ENCODE peak calls at places on chromosomes 2 and 18, in four cellular contexts. S is AG04450, W is IMR-90, I is lower lobe of right lung. Q is an unnamed sample.

GRCh38 chr2:227853765-227854271 is 17.6 kb upstream of the DAW1 start:
- DNase-seq in S (no peak), W (peak), I (no peak), Q (peak)

GRCh38 chr2:187504312-187504921 is 49.8 kb downstream of the TFPI start:
- DNase-seq in S (no peak), W (no peak), I (no peak), Q (no peak)

GRCh38 chr2:20145497-20146193 is 79.3 kb downstream of the SDC1 start:
- DNase-seq in S (no peak), W (no peak), I (no peak), Q (no peak)

GRCh38 chr18:31736630-31737029 is 24.1 kb downstream of the SLC25A52 start:
- DNase-seq in S (no peak), W (no peak), I (no peak), Q (no peak)

GRCh38 chr18:26215247-26215970 is 10.8 kb upstream of the TAF4B start:
- DNase-seq in S (no peak), W (no peak), I (no peak), Q (no peak)

GRCh38 chr18:80004600-80005342 is 16.4 kb upstream of the TXNL4A start:
- DNase-seq in S (no peak), W (no peak), I (no peak), Q (no peak)

GRCh38 chr2:190407246-190407661 is 901 bp upstream of the MFSD6 start:
- DNase-seq in S (no peak), W (no peak), I (no peak), Q (no peak)

GRCh38 chr2:10658041-10658913 is 31.5 kb downstream of the NOL10 start:
- DNase-seq in S (peak), W (peak), I (no peak), Q (peak)

GRCh38 chr2:96489673-96490072 is 15.5 kb downstream of the NEURL3 start:
- DNase-seq in S (no peak), W (no peak), I (no peak), Q (no peak)

GRCh38 chr2:96484096-96484495 is 21.1 kb downstream of the NEURL3 start:
- DNase-seq in S (no peak), W (no peak), I (no peak), Q (no peak)

GRCh38 chr2:96489261-96489660 is 15.9 kb downstream of the NEURL3 start:
- DNase-seq in S (no peak), W (no peak), I (no peak), Q (no peak)

GRCh38 chr2:96485751-96486643 is 19.2 kb downstream of the NEURL3 start:
- DNase-seq in S (peak), W (peak), I (peak), Q (peak)

DNA sequence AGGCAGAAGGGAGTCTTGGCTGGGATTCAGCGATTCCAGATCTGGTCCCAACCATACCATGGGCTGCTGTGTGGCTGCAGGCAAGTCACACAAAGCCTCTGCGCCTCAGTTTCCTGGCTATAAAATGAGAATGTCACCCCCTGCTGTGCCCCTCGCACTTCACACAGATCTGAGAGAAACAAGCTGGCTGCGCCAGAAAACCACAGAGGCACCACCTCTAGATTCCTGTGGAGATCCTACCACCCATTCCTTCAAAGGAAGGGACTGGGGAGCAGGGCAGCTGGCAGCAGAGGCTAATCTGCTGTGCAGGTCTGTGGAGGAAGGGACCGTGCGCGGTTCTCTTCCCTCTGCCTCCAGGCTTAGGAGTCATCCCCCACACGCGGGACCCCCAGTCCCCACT is 19.8 kb downstream of the NEURL3 start:
- DNase-seq in S (no peak), W (no peak), I (no peak), Q (no peak)
- H3K4me3 ChIP-seq in S (no peak), W (no peak), I (peak), Q (no peak)

DNA sequence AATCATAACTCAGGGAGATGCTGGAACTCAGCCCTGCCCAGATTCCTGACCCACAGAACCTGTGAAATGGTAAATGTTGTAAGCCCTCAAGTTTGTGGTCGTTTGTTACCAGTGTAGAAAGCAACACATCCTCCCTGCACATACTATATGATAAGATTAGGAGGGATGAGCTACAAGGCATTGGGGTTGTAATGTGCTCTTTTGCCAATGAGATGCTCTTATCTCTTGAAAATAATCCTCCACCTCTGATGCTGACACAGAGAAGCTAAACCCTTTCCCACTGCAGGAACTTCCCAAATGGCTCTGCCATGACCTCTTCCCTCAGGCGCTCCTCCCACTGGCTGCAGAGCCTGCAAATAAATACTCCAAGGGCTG is 23.5 kb downstream of the CDC42EP3 start:
- DNase-seq in S (no peak), W (no peak), I (no peak), Q (peak)
- H3K4me3 ChIP-seq in S (no peak), W (no peak), I (no peak), Q (no peak)

GRCh38 chr18:55588001-55588875 is at the start of gene TCF4:
- DNase-seq in S (no peak), W (peak), I (peak), Q (peak)

GRCh38 chr18:55585050-55585449 is 2.9 kb downstream of the TCF4 start:
- DNase-seq in S (no peak), W (no peak), I (no peak), Q (no peak)

GRCh38 chr18:55585586-55586521 is 2.1 kb downstream of the TCF4 start:
- DNase-seq in S (no peak), W (peak), I (no peak), Q (peak)

GRCh38 chr18:55587341-55588000 is 521 bp downstream of the TCF4 start:
- DNase-seq in S (no peak), W (peak), I (no peak), Q (peak)

DNA sequence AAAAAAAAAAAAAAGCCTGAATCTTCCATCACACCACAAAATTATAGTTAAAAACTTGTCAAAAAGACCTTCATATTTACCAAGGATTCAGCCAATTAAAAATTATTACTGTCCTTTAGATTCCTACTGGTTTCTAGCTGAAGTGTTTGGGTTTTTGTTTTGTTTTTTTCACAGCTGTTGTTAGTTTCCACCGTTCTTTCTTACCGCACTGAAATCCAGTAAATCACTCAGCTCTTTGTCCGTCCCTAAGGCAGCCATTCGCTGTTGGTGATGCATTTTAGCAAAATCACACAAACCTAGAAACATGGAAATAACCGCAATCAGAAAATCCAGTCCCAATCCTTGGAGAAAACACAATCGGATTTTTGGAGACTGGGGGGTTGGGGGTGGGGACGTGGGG is 1.2 kb downstream of the TCF4 start:
- DNase-seq in S (no peak), W (peak), I (no peak), Q (peak)
- H3K4me3 ChIP-seq in S (peak), W (peak), I (peak), Q (peak)

DNA sequence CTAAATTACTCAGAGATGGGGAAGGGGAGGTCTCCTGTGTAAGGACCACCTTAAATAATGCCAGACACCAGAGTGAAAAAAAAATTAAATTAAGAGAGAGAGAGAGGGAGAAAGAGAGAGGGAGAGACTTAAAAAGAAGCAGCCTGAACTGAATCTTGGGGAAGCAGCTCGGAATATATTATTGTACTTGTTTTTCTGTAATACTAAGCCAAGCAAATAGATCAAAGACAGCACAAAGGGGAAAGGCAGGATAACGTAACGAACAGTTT is 4.6 kb downstream of the ZEB2 start:
- DNase-seq in S (no peak), W (peak), I (no peak), Q (peak)
- H3K4me3 ChIP-seq in S (peak), W (peak), I (peak), Q (peak)